ENCODE peak calls at places on chromosomes 1 and 21, in four cellular contexts. C, G, U and E are unnamed samples.

GRCh38 chr1:30106125-30106524 is 617.3 kb downstream of the MATN1 start:
- DNase-seq in C (peak), G (peak), U (peak), E (no peak)

GRCh38 chr21:45894107-45894810 is 87.3 kb upstream of the COL6A1 start:
- DNase-seq in G (peak), U (no peak), C (no peak), E (no peak)

GRCh38 chr1:94922756-94923465 is 4.0 kb downstream of the CNN3 start:
- DNase-seq in G (no peak), U (no peak), C (no peak), E (no peak)

GRCh38 chr1:219160942-219161341 is 12.7 kb upstream of the LYPLAL1 start:
- DNase-seq in C (no peak), G (no peak), U (no peak), E (no peak)

GRCh38 chr21:34962586-34963222 is 86.4 kb downstream of the RUNX1 start:
- DNase-seq in C (no peak), U (no peak), G (no peak), E (no peak)

GRCh38 chr1:94395231-94395630 is 23.0 kb upstream of the ABCD3 start:
- DNase-seq in U (no peak), C (peak), G (no peak), E (no peak)

GRCh38 chr1:225763815-225764548 is 13.6 kb upstream of the SRP9 start:
- DNase-seq in U (no peak), G (peak), C (no peak), E (no peak)

GRCh38 chr1:67987046-67987799 is 63.2 kb downstream of the DIRAS3 start:
- DNase-seq in C (no peak), G (peak), U (no peak), E (no peak)

GRCh38 chr21:43790053-43790524 is 712 bp downstream of the RRP1 start:
- DNase-seq in C (no peak), U (no peak), G (no peak), E (no peak)

GRCh38 chr1:162387226-162388082 is 5.9 kb downstream of the C1orf226 start:
- DNase-seq in C (no peak), U (no peak), G (no peak), E (no peak)

GRCh38 chr1:97925982-97926708 is 5.3 kb upstream of the DPYD start:
- DNase-seq in C (no peak), G (no peak), U (no peak), E (no peak)

GRCh38 chr1:36502616-36503015 is 19.9 kb upstream of the CSF3R start:
- DNase-seq in G (no peak), U (no peak), C (no peak), E (no peak)

GRCh38 chr21:42348762-42349161 is 2.0 kb downstream of the TFF2 start:
- DNase-seq in G (no peak), U (no peak), C (no peak), E (no peak)

GRCh38 chr1:201184734-201185453 is 5.7 kb upstream of the IGFN1 start:
- DNase-seq in U (peak), C (peak), G (peak), E (no peak)

GRCh38 chr1:119715542-119715941 is 3.8 kb downstream of the PHGDH start:
- DNase-seq in G (no peak), C (peak), U (no peak), E (no peak)

GRCh38 chr1:86741947-86742572 is 37.7 kb downstream of the SH3GLB1 start:
- DNase-seq in U (no peak), G (peak), C (peak), E (no peak)

GRCh38 chr1:113990966-113991365 is 11.7 kb downstream of the OLFML3 start:
- DNase-seq in C (no peak), U (no peak), G (no peak), E (no peak)

GRCh38 chr1:201593200-201593828 is 54.4 kb downstream of the NAV1 start:
- DNase-seq in U (no peak), G (peak), C (no peak), E (peak)

GRCh38 chr1:36257375-36257767 is 33.1 kb downstream of the THRAP3 start:
- DNase-seq in C (peak), U (no peak), G (no peak), E (no peak)

GRCh38 chr1:80837066-80837465 is 963.7 kb upstream of the ADGRL2 start:
- DNase-seq in G (no peak), C (no peak), U (no peak), E (no peak)

GRCh38 chr1:245107776-245108114 is 47.0 kb upstream of the KIF26B start:
- DNase-seq in G (no peak), C (no peak), U (no peak), E (no peak)

GRCh38 chr1:203871114-203871875 is 9.9 kb downstream of the SNRPE start:
- DNase-seq in G (peak), C (peak), U (peak), E (peak)

GRCh38 chr1:22341791-22342605 is 109.7 kb upstream of the ZBTB40 start:
- DNase-seq in G (peak), C (no peak), U (no peak), E (peak)

GRCh38 chr1:107966550-107966949 is 1.6 kb upstream of the VAV3 start:
- DNase-seq in G (no peak), C (no peak), U (no peak), E (no peak)

GRCh38 chr1:169081503-169082123 is 24.9 kb upstream of the ATP1B1 start:
- DNase-seq in G (no peak), U (no peak), C (no peak), E (no peak)
- TF ChIP-seq CTCF in G (no peak), U (no peak), C (no peak), E (no peak)

GRCh38 chr21:14382835-14383595 is at the start of gene HSPA13:
- DNase-seq in U (peak), G (peak), C (peak), E (peak)
- TF ChIP-seq CTCF in U (no peak), G (no peak), C (no peak), E (no peak)

GRCh38 chr1:53471000-53471399 is 11.8 kb downstream of the DMRTB1 start:
- DNase-seq in U (no peak), C (no peak), G (no peak), E (no peak)

GRCh38 chr1:53468374-53468773 is 9.2 kb downstream of the DMRTB1 start:
- DNase-seq in U (no peak), C (no peak), G (no peak), E (no peak)

GRCh38 chr1:53469373-53469772 is 10.2 kb downstream of the DMRTB1 start:
- DNase-seq in C (peak), U (no peak), G (no peak), E (no peak)

GRCh38 chr1:53470584-53470983 is 11.4 kb downstream of the DMRTB1 start:
- DNase-seq in U (no peak), G (no peak), C (peak), E (no peak)

GRCh38 chr1:53470155-53470554 is 11.0 kb downstream of the DMRTB1 start:
- DNase-seq in U (peak), C (peak), G (peak), E (no peak)
- TF ChIP-seq CTCF in U (peak), C (peak), G (peak), E (no peak)

DNA sequence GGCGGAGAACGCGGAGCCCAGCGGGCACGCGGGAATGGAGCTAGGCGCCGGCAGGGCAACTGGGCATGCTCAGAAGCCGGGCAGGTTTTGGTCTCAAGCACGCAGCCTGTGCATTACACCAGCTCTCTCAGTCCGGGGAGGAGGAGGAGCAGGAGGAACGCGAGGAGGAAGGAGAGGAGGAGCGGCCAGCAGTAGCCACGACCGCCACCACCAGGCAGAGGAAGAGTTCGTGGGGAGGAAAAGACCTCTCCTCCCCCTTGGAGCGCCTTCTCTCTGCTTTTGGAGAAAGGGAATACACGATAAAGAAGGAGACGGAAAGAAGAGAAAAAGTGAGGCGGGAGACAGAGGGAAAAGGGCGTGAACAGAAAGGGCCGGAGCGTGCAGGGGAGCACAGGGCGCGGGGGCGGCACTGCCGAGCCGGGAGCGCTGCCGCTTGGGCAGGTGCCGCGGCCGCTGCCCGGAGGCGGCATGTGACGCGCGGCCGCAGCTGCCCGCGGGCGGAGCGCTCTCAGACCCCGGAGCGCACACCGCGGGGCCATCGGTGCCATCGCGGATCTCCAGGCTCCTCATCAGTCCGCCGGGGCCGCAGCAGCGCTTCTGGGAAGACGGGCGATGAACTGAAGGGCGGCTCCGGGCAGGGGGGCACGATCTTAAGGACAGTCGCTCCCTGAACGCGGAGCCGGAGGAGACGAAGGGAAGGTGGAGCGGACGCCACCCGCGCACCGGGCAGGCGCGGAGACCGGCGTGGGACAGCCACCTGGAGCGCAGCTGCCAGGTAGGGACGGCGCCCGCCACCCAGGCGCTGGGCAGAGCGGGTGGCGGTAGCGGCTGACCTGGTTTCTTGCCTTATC is at the start of gene CHRM3:
- DNase-seq in U (peak), G (peak), C (peak), E (no peak)
- TF ChIP-seq CTCF in U (no peak), G (no peak), C (peak), E (peak)

GRCh38 chr1:161119379-161120061 is 1.6 kb downstream of the NIT1 start:
- DNase-seq in U (peak), G (peak), C (peak), E (no peak)
- TF ChIP-seq CTCF in U (no peak), G (peak), C (peak), E (peak)

DNA sequence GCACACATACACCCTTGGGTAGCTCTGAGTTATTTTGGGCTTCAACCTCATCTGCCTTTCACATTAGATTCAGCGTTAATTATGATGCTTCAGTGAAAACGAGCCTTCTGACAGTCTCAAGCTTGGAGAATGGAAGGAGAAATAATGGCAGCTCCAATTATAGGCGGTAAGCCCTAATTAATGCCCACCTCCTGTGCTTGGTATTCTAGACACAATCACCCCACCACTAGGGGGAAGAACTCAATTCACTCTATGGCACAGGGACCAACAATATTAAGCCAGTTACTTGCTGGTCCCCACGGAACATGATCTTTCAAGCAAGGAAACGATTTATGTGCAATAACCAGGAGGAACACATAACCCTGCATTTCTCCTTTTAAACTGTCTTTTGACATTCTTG is 397.9 kb downstream of the BRINP2 start:
- DNase-seq in C (peak), G (no peak), U (no peak), E (no peak)
- TF ChIP-seq CTCF in C (peak), G (no peak), U (no peak), E (peak)

DNA sequence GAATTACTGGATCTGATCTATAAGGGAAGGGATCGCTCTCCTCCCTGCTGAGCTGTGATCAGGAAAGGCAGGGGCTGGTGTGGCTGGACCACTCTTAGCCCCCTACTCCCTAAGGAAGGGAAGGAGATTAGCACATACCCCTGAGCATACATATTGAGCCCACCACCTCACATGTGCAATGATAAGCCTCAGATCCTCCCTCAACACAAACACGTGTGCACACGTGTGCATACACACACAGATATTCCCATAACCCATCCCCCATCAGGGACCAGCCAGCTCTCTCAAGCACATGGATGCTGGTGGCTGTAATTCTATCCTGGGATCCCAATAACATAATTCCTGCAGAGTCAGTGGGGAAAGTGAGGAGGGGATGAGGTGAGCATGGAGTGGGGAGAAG is 21.2 kb downstream of the SYT2 start:
- DNase-seq in G (no peak), C (no peak), U (no peak), E (no peak)
- TF ChIP-seq CTCF in G (no peak), C (no peak), U (no peak), E (no peak)

GRCh38 chr21:31349208-31349607 is 5.1 kb upstream of the TIAM1 start:
- DNase-seq in G (no peak), C (no peak), U (no peak), E (no peak)

GRCh38 chr21:31346256-31346821 is 2.3 kb upstream of the TIAM1 start:
- DNase-seq in C (no peak), G (peak), U (no peak), E (no peak)

GRCh38 chr21:31348188-31348587 is 4.1 kb upstream of the TIAM1 start:
- DNase-seq in U (no peak), C (no peak), G (no peak), E (no peak)

GRCh38 chr21:31343680-31344480 is at the start of gene TIAM1:
- DNase-seq in C (peak), U (peak), G (peak), E (no peak)

DNA sequence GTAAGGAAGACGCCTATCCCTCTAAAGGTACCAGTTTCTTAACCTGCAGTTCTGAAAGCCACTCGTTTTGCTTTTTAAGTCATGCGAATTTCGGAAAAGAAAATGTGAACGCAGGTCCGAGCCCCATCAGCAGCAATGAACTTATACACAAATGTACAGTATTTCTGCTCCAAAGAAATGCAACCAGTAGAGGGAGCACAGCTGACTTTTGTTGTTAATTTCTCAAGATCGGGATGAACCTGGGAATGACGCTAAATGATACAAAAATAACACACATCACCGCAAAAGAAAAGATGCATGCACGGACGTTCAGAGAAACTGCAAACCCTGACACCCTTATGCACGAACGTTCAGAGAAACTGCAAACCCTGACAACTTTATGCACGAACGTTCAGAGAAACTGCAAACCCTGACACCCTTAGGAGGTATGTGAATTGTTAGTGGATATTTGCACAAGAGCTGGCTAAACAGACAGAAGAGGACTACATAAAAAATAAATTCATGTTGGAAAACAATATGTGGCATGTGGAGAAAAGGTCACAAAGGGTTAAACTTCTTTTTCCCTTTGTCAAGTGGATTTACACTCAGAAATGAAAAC is 3.5 kb upstream of the TIAM1 start:
- DNase-seq in G (peak), C (peak), U (no peak), E (peak)
- TF ChIP-seq CTCF in G (peak), C (peak), U (no peak), E (peak)

DNA sequence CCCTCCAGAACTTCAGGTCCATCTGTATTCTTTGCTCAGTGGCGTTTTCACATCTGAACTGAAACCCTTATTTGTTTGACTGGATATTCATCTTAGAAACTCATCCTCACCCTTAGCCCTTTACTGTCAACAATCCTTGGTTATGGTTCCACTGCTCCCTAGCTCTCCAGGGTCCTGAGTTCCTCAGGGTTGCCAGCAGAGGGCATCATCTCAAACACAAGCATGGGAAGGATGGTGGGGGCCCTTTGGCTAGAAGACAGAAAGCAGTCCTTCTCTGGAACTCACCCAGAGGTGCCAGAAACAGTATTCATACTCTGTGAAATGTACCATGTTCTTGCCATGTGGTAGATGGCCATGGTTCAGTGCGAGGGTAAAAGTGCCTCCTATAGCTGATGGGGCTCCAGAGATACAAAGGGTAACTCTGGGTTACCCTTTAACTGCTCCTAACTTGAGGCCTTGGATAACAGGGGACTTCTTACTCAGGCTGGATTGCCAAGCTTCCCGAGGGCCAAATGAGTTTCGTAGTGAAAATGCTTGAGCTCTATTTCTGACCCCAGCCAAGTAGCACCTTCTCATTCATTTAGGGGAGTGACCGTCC is 11.3 kb downstream of the NCSTN start:
- DNase-seq in G (peak), C (peak), U (peak), E (no peak)
- TF ChIP-seq CTCF in G (peak), C (peak), U (peak), E (peak)

GRCh38 chr1:167564592-167564991 is 11.0 kb upstream of the CREG1 start:
- DNase-seq in U (no peak), C (peak), G (no peak), E (no peak)
- TF ChIP-seq CTCF in U (no peak), C (no peak), G (no peak), E (no peak)